ENCODE peak calls at places on chromosomes 6 and 20, in five cellular contexts. U is D341Med; M is activated naive CD8-positive, alpha-beta T cell treated with anti-CD3 and anti-CD28 coated beads, Interleukin-2, amount 50 U/mL, for 24 hours; A is HCEC 1CT; S is stimulated activated CD4-positive, alpha-beta T cell treated with anti-CD3 and anti-CD28 coated beads, Interleukin-1b, Interleukin-23, amount 100 ng/mL, for 1 hour. K is an unnamed sample.

GRCh38 chr20:51310216-51310615 is 232.3 kb downstream of the NFATC2 start:
- DNase-seq in U (no peak), S (no peak), M (no peak), A (no peak), K (no peak)

GRCh38 chr6:46626976-46627375 is 25.6 kb downstream of the CYP39A1 start:
- DNase-seq in A (no peak), S (no peak), U (no peak), M (no peak), K (no peak)

GRCh38 chr6:136067731-136068341 is 182.3 kb downstream of the MTFR2 start:
- DNase-seq in S (no peak), A (no peak), U (no peak), M (no peak), K (peak)

GRCh38 chr6:112233864-112234263 is 20.5 kb downstream of the LAMA4 start:
- DNase-seq in M (no peak), A (peak), U (no peak), S (no peak), K (peak)

GRCh38 chr20:63957690-63958441 is 1.6 kb upstream of the UCKL1 start:
- DNase-seq in U (no peak), S (no peak), M (peak), A (no peak), K (no peak)

GRCh38 chr6:15481892-15482291 is 180.9 kb downstream of the DTNBP1 start:
- DNase-seq in A (no peak), S (no peak), M (peak), U (no peak), K (no peak)

GRCh38 chr6:37624606-37625574 is 72.8 kb downstream of the MDGA1 start:
- DNase-seq in U (peak), S (no peak), A (no peak), M (peak), K (no peak)

GRCh38 chr6:15841937-15842698 is 179.3 kb upstream of the DTNBP1 start:
- DNase-seq in M (no peak), S (no peak), A (no peak), U (no peak), K (no peak)

GRCh38 chr20:33685328-33686007 is 717 bp downstream of the E2F1 start:
- DNase-seq in S (no peak), M (peak), A (peak), U (peak), K (no peak)

GRCh38 chr20:1622450-1622849 is 2.6 kb upstream of the SIRPB1 start:
- DNase-seq in S (no peak), A (no peak), U (no peak), M (no peak), K (no peak)

GRCh38 chr6:96276326-96276725 is 245.3 kb upstream of the UFL1 start:
- DNase-seq in A (no peak), M (no peak), S (no peak), U (no peak), K (no peak)

GRCh38 chr20:50916257-50916656 is 15.0 kb downstream of the ADNP start:
- DNase-seq in A (peak), U (no peak), M (no peak), S (no peak), K (peak)

GRCh38 chr20:19407731-19408130 is 195.3 kb downstream of the SLC24A3 start:
- DNase-seq in U (no peak), S (no peak), M (no peak), A (no peak), K (no peak)

GRCh38 chr6:128807577-128807976 is 75.4 kb upstream of the LAMA2 start:
- DNase-seq in A (peak), M (no peak), S (no peak), U (peak), K (peak)

GRCh38 chr6:138509371-138509770 is 10.1 kb upstream of the NHSL1 start:
- DNase-seq in M (peak), U (peak), S (peak), A (peak), K (no peak)

GRCh38 chr20:22383156-22383555 is 201.2 kb downstream of the FOXA2 start:
- DNase-seq in U (no peak), A (no peak), S (no peak), M (no peak), K (peak)

GRCh38 chr6:168145747-168146596 is 67.0 kb upstream of the FRMD1 start:
- DNase-seq in S (no peak), A (no peak), M (no peak), U (peak), K (no peak)

GRCh38 chr6:54864272-54864671 is 17.7 kb downstream of the FAM83B start:
- DNase-seq in S (no peak), M (no peak), A (no peak), U (no peak), K (no peak)

GRCh38 chr6:121608270-121608669 is 172.8 kb downstream of the GJA1 start:
- DNase-seq in A (peak), M (no peak), U (no peak), S (no peak), K (no peak)

GRCh38 chr6:117448732-117449131 is 23.0 kb upstream of the ROS1 start:
- DNase-seq in U (no peak), S (no peak), M (no peak), A (peak), K (peak)